ENCODE peak calls at places on chromosomes 2 and 18, in four cellular contexts. P is left ventricle myocardium inferior; O is neural progenitor cell; D is CD8-positive, alpha-beta T cell. Q is an unnamed sample.
A peak's percentile ranks its signal among the peaks of the same experiment; 100 is the strongest.

GRCh38 chr2:241809383-241810303 is 650 bp downstream of the NEU4 start:
- DNase-seq in P (no peak), O (no peak), D (no peak), Q (no peak)

GRCh38 chr2:10366601-10367270 is 64.0 kb downstream of the HPCAL1 start:
- DNase-seq in D (no peak), O (no peak), P (no peak), Q (no peak)

GRCh38 chr2:54483426-54483825 is 27.3 kb downstream of the SPTBN1 start:
- DNase-seq in O (no peak), D (no peak), P (no peak), Q (no peak)

GRCh38 chr2:236887519-236887918 is 198.2 kb upstream of the COPS8 start:
- DNase-seq in D (no peak), O (no peak), P (no peak), Q (peak; percentile 91)

GRCh38 chr2:109385506-109385905 is 228.3 kb downstream of the SEPTIN10 start:
- DNase-seq in D (no peak), P (no peak), O (no peak), Q (peak; percentile 50)

GRCh38 chr2:200742426-200742825 is 69.3 kb upstream of the BZW1 start:
- DNase-seq in P (peak; percentile 79), O (no peak), D (no peak), Q (peak; percentile 91)

GRCh38 chr2:45984896-45985488 is 312.2 kb upstream of the EPAS1 start:
- DNase-seq in D (no peak), O (no peak), P (no peak), Q (no peak)

GRCh38 chr2:229713371-229714079 is 830 bp downstream of the DNER start:
- DNase-seq in O (peak; percentile 78), P (no peak), D (no peak), Q (no peak)

GRCh38 chr18:59267511-59268126 is 5.6 kb downstream of the RAX start:
- DNase-seq in P (no peak), O (peak; percentile 59), D (no peak), Q (no peak)

GRCh38 chr2:60585276-60585675 is 31.8 kb upstream of the BCL11A start:
- DNase-seq in O (no peak), P (no peak), D (no peak), Q (no peak)

GRCh38 chr2:206989306-206989705 is 50.0 kb downstream of the CPO start:
- DNase-seq in D (no peak), O (peak; percentile 64), P (peak; percentile 25), Q (no peak)

GRCh38 chr18:22102948-22103663 is 66.3 kb upstream of the GATA6 start:
- DNase-seq in O (no peak), P (no peak), D (no peak), Q (no peak)

GRCh38 chr2:22683911-22684310 is 701.1 kb upstream of the KLHL29 start:
- DNase-seq in O (no peak), P (no peak), D (no peak), Q (no peak)

GRCh38 chr2:126657146-126657635 is 1.2 kb downstream of the GYPC start:
- DNase-seq in D (peak; percentile 67), O (peak; percentile 38), P (peak; percentile 61), Q (peak; percentile 87)

GRCh38 chr18:48541747-48542108 is 2.9 kb downstream of the CTIF start:
- DNase-seq in D (no peak), P (no peak), O (no peak), Q (no peak)
- H3K4me1 ChIP-seq in D (peaks cover 6% of the 10 kb centered on the region), P (peaks cover 85% of the 10 kb centered on the region), O (peaks cover 29% of the 10 kb centered on the region), Q (peaks cover 11% of the 10 kb centered on the region)

GRCh38 chr2:170911314-170911889 is 17.7 kb upstream of the GORASP2 start:
- DNase-seq in P (no peak), O (no peak), D (no peak), Q (no peak)
- H3K9me3 ChIP-seq in P (peaks cover 86% of the 10 kb centered on the region), O (peaks cover 9% of the 10 kb centered on the region), D (peaks cover 6% of the 10 kb centered on the region), Q (peaks cover 46% of the 10 kb centered on the region)

GRCh38 chr2:217889656-217890055 is 113.1 kb downstream of the TNS1 start:
- DNase-seq in O (no peak), P (no peak), D (no peak), Q (no peak)

GRCh38 chr2:217892560-217892959 is 110.2 kb downstream of the TNS1 start:
- DNase-seq in O (no peak), D (no peak), P (no peak), Q (no peak)

GRCh38 chr2:217893440-217893839 is 109.4 kb downstream of the TNS1 start:
- DNase-seq in D (no peak), O (no peak), P (no peak), Q (no peak)

GRCh38 chr2:217887841-217888665 is 114.7 kb downstream of the TNS1 start:
- DNase-seq in O (no peak), D (no peak), P (peak; percentile 79), Q (peak; percentile 81)

DNA sequence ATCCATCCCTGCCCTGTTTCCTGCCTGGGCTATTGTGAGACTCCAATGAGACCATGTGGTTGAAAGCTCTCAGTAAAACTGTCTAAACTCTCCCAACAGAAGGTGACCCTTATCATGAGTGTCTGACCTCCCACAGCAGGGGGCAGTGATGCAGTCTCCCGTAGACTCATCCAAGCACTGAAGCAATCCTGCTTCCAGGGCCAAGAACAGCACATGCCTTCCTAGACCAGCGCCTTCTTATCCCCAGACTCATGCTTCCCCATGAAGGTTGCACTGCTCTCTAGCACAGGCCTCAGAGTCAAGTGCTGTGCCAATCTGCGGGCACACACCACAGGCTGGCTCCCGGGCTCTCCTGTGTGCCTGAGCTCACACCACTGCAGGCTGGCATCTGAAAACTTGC is 112.3 kb downstream of the TNS1 start:
- DNase-seq in D (no peak), O (peak; percentile 22), P (peak; percentile 53), Q (no peak)
- TF ChIP-seq CTCF in D (no peak), O (no peak), P (peak; percentile 55), Q (peak; percentile 22)

DNA sequence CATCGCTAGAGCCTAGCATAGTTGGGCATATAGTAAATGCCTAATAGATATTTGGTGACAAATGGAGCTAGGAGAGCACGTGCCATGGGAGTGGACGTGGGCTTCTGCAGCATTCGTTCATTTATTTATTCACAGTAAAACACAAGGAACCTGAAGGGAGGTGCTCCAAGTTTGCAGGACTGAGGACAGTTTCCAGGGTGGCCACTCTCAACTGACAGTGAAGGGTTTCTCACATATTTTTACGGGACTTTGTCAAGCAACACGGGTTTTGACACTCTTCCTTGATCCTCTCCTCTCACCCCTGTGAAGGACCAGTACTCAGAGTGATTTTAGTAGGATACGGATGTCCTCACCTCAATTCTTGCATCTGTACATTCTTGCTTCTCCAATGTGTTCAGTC is 135.0 kb upstream of the TTC39C start:
- DNase-seq in P (no peak), D (no peak), O (no peak), Q (no peak)
- H3K4me1 ChIP-seq in P (peaks cover 10% of the 10 kb centered on the region), D (peaks cover 2% of the 10 kb centered on the region), O (peaks cover 10% of the 10 kb centered on the region), Q (peaks cover 7% of the 10 kb centered on the region)

GRCh38 chr18:14930576-14930975 is 182.6 kb downstream of the ANKRD30B start:
- DNase-seq in P (no peak), O (no peak), D (peak; percentile 5), Q (no peak)
- H3K9me3 ChIP-seq in P (no peaks in the 10 kb centered on the region), O (peaks cover 9% of the 10 kb centered on the region), D (no peaks in the 10 kb centered on the region), Q (no peaks in the 10 kb centered on the region)

GRCh38 chr18:57051019-57051418 is 95.9 kb upstream of the BOD1L2 start:
- DNase-seq in O (no peak), P (no peak), D (no peak), Q (no peak)

GRCh38 chr18:57051586-57052044 is 95.3 kb upstream of the BOD1L2 start:
- DNase-seq in O (no peak), P (no peak), D (no peak), Q (no peak)

GRCh38 chr18:57052759-57053158 is 94.1 kb upstream of the BOD1L2 start:
- DNase-seq in D (no peak), P (no peak), O (no peak), Q (no peak)

GRCh38 chr18:57050314-57050949 is 96.5 kb upstream of the BOD1L2 start:
- DNase-seq in D (no peak), P (no peak), O (no peak), Q (no peak)

GRCh38 chr18:57052173-57052572 is 94.7 kb upstream of the BOD1L2 start:
- DNase-seq in O (no peak), D (no peak), P (no peak), Q (no peak)
- TF ChIP-seq CTCF in O (no peak), D (no peak), P (no peak), Q (no peak)

Q was measured in ascending aorta.